ENCODE peak calls at places on chromosomes 6 and 20, in nine cellular contexts. I, O, Q, L, K, X, A, F and R are unnamed samples.

GRCh38 chr6:103124471-103124870 is 1731.0 kb downstream of the GRIK2 start:
- DNase-seq in F (no peak), L (no peak), X (no peak), I (no peak), K (no peak), O (no peak), Q (no peak), A (no peak), R (no peak)

GRCh38 chr20:17511401-17511800 is 19.8 kb downstream of the BFSP1 start:
- DNase-seq in X (no peak), I (no peak), F (no peak), O (no peak), L (no peak), A (no peak), Q (no peak), K (no peak), R (no peak)

GRCh38 chr6:30684386-30685156 is 1.9 kb downstream of the PPP1R18 start:
- DNase-seq in K (peak), O (no peak), Q (no peak), A (peak), X (peak), I (no peak), L (peak), F (no peak), R (peak)

GRCh38 chr6:55886185-55886836 is 10.9 kb upstream of the BMP5 start:
- DNase-seq in K (no peak), L (no peak), I (no peak), O (no peak), F (no peak), Q (no peak), A (no peak), X (no peak), R (no peak)

GRCh38 chr6:84825461-84825860 is 61.1 kb upstream of the TBX18 start:
- DNase-seq in A (no peak), O (no peak), L (peak), X (no peak), F (no peak), I (no peak), Q (no peak), K (no peak), R (peak)

GRCh38 chr20:13800728-13801134 is 15.9 kb downstream of the NDUFAF5 start:
- DNase-seq in X (peak), A (peak), O (no peak), K (peak), L (peak), F (no peak), I (peak), Q (peak), R (peak)

GRCh38 chr6:48151142-48151541 is 40.1 kb upstream of the PTCHD4 start:
- DNase-seq in I (no peak), Q (no peak), X (no peak), A (no peak), F (no peak), K (no peak), O (no peak), L (peak), R (peak)

GRCh38 chr6:83978324-83978734 is 55.2 kb upstream of the MRAP2 start:
- DNase-seq in Q (no peak), X (no peak), I (no peak), F (no peak), A (no peak), L (no peak), O (no peak), K (no peak), R (no peak)

GRCh38 chr6:103680116-103680515 is 1179.6 kb downstream of the HACE1 start:
- DNase-seq in L (no peak), F (no peak), K (no peak), X (no peak), I (no peak), A (no peak), O (no peak), Q (no peak), R (no peak)

GRCh38 chr6:75349262-75349984 is 64.8 kb upstream of the TMEM30A start:
- DNase-seq in O (no peak), K (peak), A (peak), L (no peak), Q (peak), F (no peak), X (peak), I (no peak), R (no peak)

GRCh38 chr6:125953502-125953875 is 3.1 kb upstream of the HINT3 start:
- DNase-seq in X (no peak), Q (peak), I (peak), K (no peak), O (no peak), F (no peak), A (peak), L (no peak), R (peak)

GRCh38 chr6:33249732-33250625 is 21.7 kb downstream of the VPS52 start:
- DNase-seq in F (no peak), Q (no peak), L (peak), A (no peak), K (peak), O (no peak), I (no peak), X (peak), R (peak)

GRCh38 chr6:156021746-156022396 is 566.2 kb upstream of the NOX3 start:
- DNase-seq in X (no peak), I (no peak), L (no peak), F (no peak), A (no peak), Q (no peak), K (no peak), O (no peak), R (no peak)

GRCh38 chr6:34151321-34152041 is 5.6 kb upstream of the GRM4 start:
- DNase-seq in K (no peak), F (no peak), L (no peak), A (no peak), X (peak), Q (no peak), O (no peak), I (no peak), R (no peak)

GRCh38 chr6:166415306-166415705 is 32.6 kb upstream of the MPC1 start:
- DNase-seq in A (no peak), F (no peak), I (no peak), O (peak), K (no peak), Q (no peak), X (no peak), L (no peak), R (no peak)

GRCh38 chr6:4665489-4666417 is 110.5 kb upstream of the CDYL start:
- DNase-seq in A (no peak), F (no peak), X (no peak), O (no peak), L (no peak), K (no peak), I (no peak), Q (no peak), R (no peak)

GRCh38 chr20:15491564-15491963 is 1081.7 kb downstream of the KIF16B start:
- DNase-seq in Q (no peak), A (no peak), O (no peak), X (no peak), F (no peak), K (no peak), I (no peak), L (no peak), R (peak)

GRCh38 chr20:46673394-46674252 is 15.6 kb downstream of the TP53RK start:
- DNase-seq in Q (no peak), K (no peak), O (no peak), F (no peak), A (no peak), I (no peak), L (no peak), X (no peak), R (no peak)

GRCh38 chr6:129312865-129313264 is 397.1 kb downstream of the ARHGAP18 start:
- DNase-seq in F (no peak), X (no peak), I (no peak), K (no peak), A (no peak), L (peak), Q (no peak), O (no peak), R (peak)

GRCh38 chr6:6320901-6321300 is 439 bp upstream of the F13A1 start:
- DNase-seq in X (no peak), O (no peak), I (no peak), A (no peak), Q (no peak), L (peak), K (no peak), F (no peak), R (peak)

GRCh38 chr6:28082939-28083338 is 2.6 kb downstream of the ZNF165 start:
- DNase-seq in F (no peak), O (no peak), L (no peak), K (no peak), I (no peak), A (no peak), Q (no peak), X (no peak), R (no peak)

GRCh38 chr20:44446111-44446722 is 29.5 kb upstream of the TTPAL start:
- DNase-seq in A (no peak), O (no peak), F (no peak), L (no peak), X (no peak), K (no peak), Q (no peak), I (no peak), R (no peak)

GRCh38 chr6:107080036-107080435 is 35.3 kb downstream of the BEND3 start:
- DNase-seq in K (no peak), F (no peak), Q (no peak), O (no peak), I (no peak), A (no peak), L (no peak), X (no peak), R (no peak)

GRCh38 chr20:61859712-61860111 is 206.0 kb downstream of the TAF4 start:
- DNase-seq in A (no peak), L (no peak), O (no peak), F (no peak), I (no peak), X (peak), K (no peak), Q (no peak), R (no peak)

GRCh38 chr20:61861858-61862257 is 203.8 kb downstream of the TAF4 start:
- DNase-seq in K (no peak), I (no peak), X (no peak), F (no peak), L (no peak), O (no peak), A (no peak), Q (no peak), R (no peak)

GRCh38 chr20:61860588-61860987 is 205.1 kb downstream of the TAF4 start:
- DNase-seq in I (no peak), F (no peak), K (no peak), X (no peak), Q (no peak), O (no peak), A (no peak), L (no peak), R (no peak)

GRCh38 chr20:61864481-61864880 is 201.2 kb downstream of the TAF4 start:
- DNase-seq in O (no peak), F (no peak), L (no peak), A (no peak), X (no peak), I (no peak), K (no peak), Q (no peak), R (no peak)

GRCh38 chr20:61861054-61861841 is 204.4 kb downstream of the TAF4 start:
- DNase-seq in Q (no peak), L (no peak), O (no peak), F (no peak), A (no peak), I (no peak), K (no peak), X (no peak), R (no peak)
- TF ChIP-seq CTCF in Q (no peak), L (no peak), O (no peak), F (no peak), A (no peak), I (no peak), K (no peak), X (no peak), R (no peak)

GRCh38 chr6:131807321-131807643 is 538 bp upstream of the ENPP1 start:
- DNase-seq in I (no peak), O (no peak), K (no peak), A (no peak), L (no peak), F (no peak), X (no peak), Q (no peak), R (no peak)
- H3K27ac ChIP-seq in I (peak), O (no peak), K (peak), A (no peak), L (no peak), F (peak), X (peak), Q (peak), R (no peak)

GRCh38 chr20:50663095-50663821 is 28.1 kb downstream of the RIPOR3 start:
- DNase-seq in K (no peak), X (no peak), F (no peak), Q (peak), O (no peak), A (no peak), I (peak), L (peak), R (peak)
- TF ChIP-seq CTCF in K (no peak), X (peak), F (no peak), Q (no peak), O (no peak), A (peak), I (no peak), L (no peak), R (peak)

GRCh38 chr20:34736106-34736505 is 32.0 kb downstream of the TP53INP2 start:
- DNase-seq in X (no peak), L (no peak), O (no peak), F (no peak), I (no peak), A (no peak), K (no peak), Q (no peak), R (no peak)
- H3K27ac ChIP-seq in X (no peak), L (no peak), O (no peak), F (no peak), I (no peak), A (no peak), K (no peak), Q (no peak), R (no peak)

DNA sequence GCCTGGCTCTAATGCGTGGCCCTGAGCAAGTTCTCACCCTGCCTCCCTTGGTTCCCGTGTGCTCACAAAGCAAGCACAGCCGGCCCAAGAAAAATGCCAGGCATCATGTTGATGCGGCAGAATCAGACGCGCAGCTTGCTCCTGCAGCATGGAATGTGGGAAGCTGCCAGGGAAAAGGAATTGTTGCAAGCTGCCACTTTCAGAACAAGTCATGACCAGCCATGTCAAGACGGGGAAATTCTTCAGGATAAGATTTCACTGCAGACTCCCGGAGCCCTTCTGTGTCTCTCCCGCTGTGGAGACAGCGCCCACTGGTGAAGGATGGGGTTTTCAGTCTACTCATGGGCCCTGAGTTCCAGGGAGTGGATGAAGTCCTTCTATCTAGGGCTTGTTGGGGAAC is 4.6 kb downstream of the DACT2 start:
- DNase-seq in I (no peak), Q (no peak), A (no peak), F (no peak), L (peak), O (no peak), K (no peak), X (no peak), R (no peak)
- TF ChIP-seq CTCF in I (no peak), Q (no peak), A (peak), F (no peak), L (peak), O (no peak), K (no peak), X (peak), R (no peak)

DNA sequence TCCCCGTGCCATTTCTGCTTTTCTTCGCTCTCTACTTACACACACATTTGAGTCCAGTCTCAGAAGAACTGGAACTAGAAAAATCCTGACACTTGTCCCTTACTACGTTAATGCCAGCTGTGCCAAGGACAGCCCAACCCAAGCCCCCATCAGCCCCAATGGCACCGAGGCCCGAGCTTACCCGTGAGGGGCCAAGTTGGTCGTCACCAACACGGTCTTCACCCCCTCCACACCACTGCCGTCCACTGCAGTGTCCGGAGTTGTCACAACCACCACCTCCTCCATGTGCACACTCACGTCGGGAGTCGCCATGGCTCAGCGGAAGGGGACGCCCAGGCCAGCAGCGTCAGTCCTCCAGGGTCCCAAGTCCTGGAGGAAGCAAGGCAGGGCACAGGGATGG is 7.8 kb downstream of the GMEB2 start:
- DNase-seq in I (no peak), F (no peak), A (no peak), O (no peak), L (no peak), X (peak), Q (no peak), K (no peak), R (no peak)
- H3K27ac ChIP-seq in I (no peak), F (no peak), A (no peak), O (no peak), L (peak), X (no peak), Q (no peak), K (no peak), R (no peak)